ENCODE peak calls at places on chromosomes 7 and 10, in nine cellular contexts. One of them, this sample, is unnamed.

GRCh38 chr10:124033887-124034218 is 59.5 kb downstream of the CHST15 start:
- DNase-seq in epithelial cell of proximal tubule: no peak
- DNase-seq in Peyer's patch: no peak
- DNase-seq in AG04450: no peak
- DNase-seq in tibial nerve: no peak
- DNase-seq in cardiac fibroblast: no peak
- DNase-seq in mammary epithelial cell: no peak
- DNase-seq in endodermal cell: no peak
- DNase-seq in CD8-positive, alpha-beta T cell: no peak
- DNase-seq in this sample: peak

GRCh38 chr7:151005566-151005965 is 14.7 kb downstream of the NOS3 start:
- DNase-seq in epithelial cell of proximal tubule: no peak
- DNase-seq in Peyer's patch: no peak
- DNase-seq in AG04450: no peak
- DNase-seq in tibial nerve: no peak
- DNase-seq in cardiac fibroblast: no peak
- DNase-seq in mammary epithelial cell: no peak
- DNase-seq in endodermal cell: no peak
- DNase-seq in CD8-positive, alpha-beta T cell: no peak
- DNase-seq in this sample: no peak

GRCh38 chr10:99870051-99870730 is 87.8 kb downstream of the ABCC2 start:
- DNase-seq in epithelial cell of proximal tubule: no peak
- DNase-seq in Peyer's patch: no peak
- DNase-seq in AG04450: no peak
- DNase-seq in tibial nerve: no peak
- DNase-seq in cardiac fibroblast: no peak
- DNase-seq in mammary epithelial cell: no peak
- DNase-seq in endodermal cell: peak
- DNase-seq in CD8-positive, alpha-beta T cell: peak
- DNase-seq in this sample: no peak

GRCh38 chr10:101071266-101071884 is 9.6 kb downstream of the KAZALD1 start:
- DNase-seq in epithelial cell of proximal tubule: no peak
- DNase-seq in Peyer's patch: peak
- DNase-seq in AG04450: no peak
- DNase-seq in tibial nerve: no peak
- DNase-seq in cardiac fibroblast: peak
- DNase-seq in mammary epithelial cell: no peak
- DNase-seq in endodermal cell: no peak
- DNase-seq in CD8-positive, alpha-beta T cell: no peak
- DNase-seq in this sample: peak

GRCh38 chr7:84666668-84667067 is 472.1 kb upstream of the SEMA3A start:
- DNase-seq in epithelial cell of proximal tubule: no peak
- DNase-seq in Peyer's patch: no peak
- DNase-seq in AG04450: no peak
- DNase-seq in tibial nerve: no peak
- DNase-seq in cardiac fibroblast: no peak
- DNase-seq in mammary epithelial cell: no peak
- DNase-seq in endodermal cell: no peak
- DNase-seq in CD8-positive, alpha-beta T cell: no peak
- DNase-seq in this sample: no peak

GRCh38 chr10:44068716-44069482 is 316.0 kb downstream of the CXCL12 start:
- DNase-seq in epithelial cell of proximal tubule: no peak
- DNase-seq in Peyer's patch: no peak
- DNase-seq in AG04450: no peak
- DNase-seq in tibial nerve: no peak
- DNase-seq in cardiac fibroblast: peak
- DNase-seq in mammary epithelial cell: no peak
- DNase-seq in endodermal cell: no peak
- DNase-seq in CD8-positive, alpha-beta T cell: no peak
- DNase-seq in this sample: peak

GRCh38 chr7:151017953-151018420 is 6.3 kb downstream of the ATG9B start:
- DNase-seq in epithelial cell of proximal tubule: no peak
- DNase-seq in Peyer's patch: peak
- DNase-seq in AG04450: no peak
- DNase-seq in tibial nerve: peak
- DNase-seq in cardiac fibroblast: peak
- DNase-seq in mammary epithelial cell: peak
- DNase-seq in endodermal cell: peak
- DNase-seq in CD8-positive, alpha-beta T cell: peak
- DNase-seq in this sample: peak

GRCh38 chr10:46560381-46560780 is 3.9 kb upstream of the GPRIN2 start:
- DNase-seq in epithelial cell of proximal tubule: no peak
- DNase-seq in Peyer's patch: peak
- DNase-seq in AG04450: no peak
- DNase-seq in tibial nerve: no peak
- DNase-seq in cardiac fibroblast: no peak
- DNase-seq in mammary epithelial cell: no peak
- DNase-seq in endodermal cell: peak
- DNase-seq in CD8-positive, alpha-beta T cell: no peak
- DNase-seq in this sample: no peak

GRCh38 chr10:44417761-44418160 is 32.9 kb upstream of the CXCL12 start:
- DNase-seq in epithelial cell of proximal tubule: no peak
- DNase-seq in Peyer's patch: no peak
- DNase-seq in AG04450: no peak
- DNase-seq in tibial nerve: no peak
- DNase-seq in cardiac fibroblast: no peak
- DNase-seq in mammary epithelial cell: no peak
- DNase-seq in endodermal cell: no peak
- DNase-seq in CD8-positive, alpha-beta T cell: no peak
- DNase-seq in this sample: no peak

GRCh38 chr7:157769870-157770213 is 433.0 kb downstream of the DNAJB6 start:
- DNase-seq in epithelial cell of proximal tubule: no peak
- DNase-seq in Peyer's patch: no peak
- DNase-seq in AG04450: no peak
- DNase-seq in tibial nerve: no peak
- DNase-seq in cardiac fibroblast: no peak
- DNase-seq in mammary epithelial cell: no peak
- DNase-seq in endodermal cell: no peak
- DNase-seq in CD8-positive, alpha-beta T cell: no peak
- DNase-seq in this sample: no peak

GRCh38 chr7:6510476-6511133 is 40.7 kb downstream of the GRID2IP start:
- DNase-seq in epithelial cell of proximal tubule: no peak
- DNase-seq in Peyer's patch: no peak
- DNase-seq in AG04450: no peak
- DNase-seq in tibial nerve: no peak
- DNase-seq in cardiac fibroblast: no peak
- DNase-seq in mammary epithelial cell: no peak
- DNase-seq in endodermal cell: no peak
- DNase-seq in CD8-positive, alpha-beta T cell: no peak
- DNase-seq in this sample: no peak

GRCh38 chr7:128738570-128739047 is 550 bp upstream of the CALU start:
- DNase-seq in epithelial cell of proximal tubule: no peak
- DNase-seq in Peyer's patch: peak
- DNase-seq in AG04450: no peak
- DNase-seq in tibial nerve: no peak
- DNase-seq in cardiac fibroblast: no peak
- DNase-seq in mammary epithelial cell: no peak
- DNase-seq in endodermal cell: no peak
- DNase-seq in CD8-positive, alpha-beta T cell: no peak
- DNase-seq in this sample: peak

GRCh38 chr10:114271779-114272167 is 32.7 kb downstream of the VWA2 start:
- DNase-seq in epithelial cell of proximal tubule: peak
- DNase-seq in Peyer's patch: no peak
- DNase-seq in AG04450: peak
- DNase-seq in tibial nerve: no peak
- DNase-seq in cardiac fibroblast: peak
- DNase-seq in mammary epithelial cell: peak
- DNase-seq in endodermal cell: no peak
- DNase-seq in CD8-positive, alpha-beta T cell: no peak
- DNase-seq in this sample: peak

GRCh38 chr10:129952771-129953489 is 11.1 kb downstream of the EBF3 start:
- DNase-seq in epithelial cell of proximal tubule: no peak
- DNase-seq in Peyer's patch: no peak
- DNase-seq in AG04450: no peak
- DNase-seq in tibial nerve: no peak
- DNase-seq in cardiac fibroblast: peak
- DNase-seq in mammary epithelial cell: no peak
- DNase-seq in endodermal cell: no peak
- DNase-seq in CD8-positive, alpha-beta T cell: no peak
- DNase-seq in this sample: peak

GRCh38 chr10:75776738-75777504 is 345.5 kb downstream of the LRMDA start:
- DNase-seq in epithelial cell of proximal tubule: no peak
- DNase-seq in Peyer's patch: no peak
- DNase-seq in AG04450: no peak
- DNase-seq in tibial nerve: no peak
- DNase-seq in cardiac fibroblast: no peak
- DNase-seq in mammary epithelial cell: no peak
- DNase-seq in endodermal cell: no peak
- DNase-seq in CD8-positive, alpha-beta T cell: no peak
- DNase-seq in this sample: no peak

GRCh38 chr7:157431951-157432540 is 95.2 kb downstream of the DNAJB6 start:
- DNase-seq in epithelial cell of proximal tubule: no peak
- DNase-seq in Peyer's patch: no peak
- DNase-seq in AG04450: no peak
- DNase-seq in tibial nerve: no peak
- DNase-seq in cardiac fibroblast: no peak
- DNase-seq in mammary epithelial cell: no peak
- DNase-seq in endodermal cell: no peak
- DNase-seq in CD8-positive, alpha-beta T cell: no peak
- DNase-seq in this sample: no peak

GRCh38 chr10:79209340-79209739 is 137.9 kb upstream of the PPIF start:
- DNase-seq in epithelial cell of proximal tubule: no peak
- DNase-seq in Peyer's patch: no peak
- DNase-seq in AG04450: no peak
- DNase-seq in tibial nerve: no peak
- DNase-seq in cardiac fibroblast: no peak
- DNase-seq in mammary epithelial cell: no peak
- DNase-seq in endodermal cell: no peak
- DNase-seq in CD8-positive, alpha-beta T cell: no peak
- DNase-seq in this sample: no peak

DNA sequence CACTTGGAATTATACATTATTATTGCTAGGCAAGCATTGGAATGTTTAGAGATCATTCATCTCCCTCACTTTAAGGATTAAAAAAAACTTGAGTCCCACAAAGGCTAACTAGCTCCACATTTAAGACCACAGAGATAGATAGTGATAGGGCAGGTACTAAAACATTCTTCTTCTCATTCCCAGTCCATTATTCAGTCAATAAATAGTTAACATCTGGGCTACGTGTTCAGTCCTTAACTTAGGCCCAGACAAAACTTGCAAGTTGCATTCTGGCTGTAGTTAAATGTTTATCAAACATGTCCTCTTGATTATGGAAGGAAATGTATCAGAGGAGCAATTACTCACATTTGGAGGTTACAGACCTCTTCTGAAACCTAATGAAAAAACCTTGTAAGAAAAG is 2.4 kb downstream of the GNG11 start:
- DNase-seq in epithelial cell of proximal tubule: no peak
- DNase-seq in Peyer's patch: no peak
- DNase-seq in AG04450: no peak
- DNase-seq in tibial nerve: no peak
- DNase-seq in cardiac fibroblast: peak
- DNase-seq in mammary epithelial cell: no peak
- DNase-seq in endodermal cell: no peak
- DNase-seq in CD8-positive, alpha-beta T cell: no peak
- DNase-seq in this sample: peak
- TF ChIP-seq CTCF in epithelial cell of proximal tubule: no peak
- TF ChIP-seq CTCF in Peyer's patch: no peak
- TF ChIP-seq CTCF in AG04450: no peak
- TF ChIP-seq CTCF in tibial nerve: no peak
- TF ChIP-seq CTCF in cardiac fibroblast: no peak
- TF ChIP-seq CTCF in mammary epithelial cell: no peak
- TF ChIP-seq CTCF in endodermal cell: no peak
- TF ChIP-seq CTCF in CD8-positive, alpha-beta T cell: no peak
- TF ChIP-seq CTCF in this sample: no peak

GRCh38 chr10:92242910-92243671 is 47.8 kb downstream of the CPEB3 start:
- DNase-seq in epithelial cell of proximal tubule: no peak
- DNase-seq in Peyer's patch: peak
- DNase-seq in AG04450: no peak
- DNase-seq in tibial nerve: no peak
- DNase-seq in cardiac fibroblast: peak
- DNase-seq in mammary epithelial cell: peak
- DNase-seq in endodermal cell: peak
- DNase-seq in CD8-positive, alpha-beta T cell: peak
- DNase-seq in this sample: peak
- H3K4me3 ChIP-seq in epithelial cell of proximal tubule: peak
- H3K4me3 ChIP-seq in Peyer's patch: peak
- H3K4me3 ChIP-seq in AG04450: peak
- H3K4me3 ChIP-seq in tibial nerve: no peak
- H3K4me3 ChIP-seq in cardiac fibroblast: peak
- H3K4me3 ChIP-seq in mammary epithelial cell: peak
- H3K4me3 ChIP-seq in endodermal cell: peak
- H3K4me3 ChIP-seq in CD8-positive, alpha-beta T cell: peak
- H3K4me3 ChIP-seq in this sample: peak

DNA sequence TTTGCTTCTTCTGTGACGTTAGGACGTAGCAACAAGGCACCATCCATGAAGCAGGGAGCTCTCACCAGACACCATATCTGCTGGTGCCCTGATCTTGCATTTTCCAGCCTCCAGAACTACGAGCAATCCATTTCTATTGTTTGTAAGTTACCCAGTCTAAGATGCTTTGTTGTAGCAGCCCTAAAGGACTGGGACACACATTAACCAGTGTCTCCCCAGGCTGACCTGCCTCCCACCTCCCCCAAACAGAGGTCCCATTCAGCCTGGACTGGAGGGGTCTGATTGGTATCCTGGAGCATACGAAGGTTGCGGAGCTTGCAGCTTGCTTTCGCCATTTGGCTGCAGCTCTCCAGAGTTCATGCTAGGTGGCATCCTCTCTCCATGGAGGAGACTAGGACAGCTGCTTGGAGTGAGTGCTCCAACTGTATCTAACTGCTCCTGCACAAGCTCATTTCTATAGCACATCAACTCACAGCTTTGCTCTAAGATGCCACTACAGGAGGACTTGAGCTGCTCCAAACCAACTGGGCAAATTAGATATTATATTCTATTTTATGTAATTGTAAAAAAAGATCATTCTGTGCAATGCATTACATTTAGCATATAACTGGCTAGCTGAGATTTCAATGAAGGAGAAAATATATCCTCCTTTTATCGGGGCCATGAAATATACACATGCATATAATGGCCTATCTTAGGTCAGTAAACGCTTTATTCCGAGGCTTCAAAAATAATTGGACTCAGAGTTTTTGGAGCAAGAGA is 8.0 kb upstream of the GRK5 start:
- DNase-seq in epithelial cell of proximal tubule: no peak
- DNase-seq in Peyer's patch: peak
- DNase-seq in AG04450: no peak
- DNase-seq in tibial nerve: no peak
- DNase-seq in cardiac fibroblast: peak
- DNase-seq in mammary epithelial cell: peak
- DNase-seq in endodermal cell: peak
- DNase-seq in CD8-positive, alpha-beta T cell: peak
- DNase-seq in this sample: peak
- TF ChIP-seq CTCF in epithelial cell of proximal tubule: peak
- TF ChIP-seq CTCF in Peyer's patch: peak
- TF ChIP-seq CTCF in AG04450: peak
- TF ChIP-seq CTCF in tibial nerve: peak
- TF ChIP-seq CTCF in cardiac fibroblast: peak
- TF ChIP-seq CTCF in mammary epithelial cell: peak
- TF ChIP-seq CTCF in endodermal cell: peak
- TF ChIP-seq CTCF in CD8-positive, alpha-beta T cell: peak
- TF ChIP-seq CTCF in this sample: peak

DNA sequence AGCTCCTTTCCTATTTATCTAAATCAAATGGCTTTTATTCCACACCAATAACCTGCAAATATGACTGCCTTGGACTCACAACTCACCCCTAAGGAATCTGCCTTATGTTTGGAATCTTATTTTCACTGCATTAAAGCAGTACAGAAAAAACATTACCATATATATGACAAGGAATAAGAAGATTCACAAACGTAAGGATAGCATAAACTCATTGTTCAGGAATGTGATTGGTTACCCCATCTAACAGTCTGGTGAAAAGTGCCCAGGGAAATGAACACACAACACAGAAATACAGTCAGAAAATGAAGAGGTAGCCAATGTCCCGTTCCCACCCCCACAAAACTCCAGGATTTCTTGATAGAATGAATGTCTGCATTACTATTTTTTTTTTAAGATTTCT is 2.0 kb downstream of the PPP3CB start:
- DNase-seq in epithelial cell of proximal tubule: no peak
- DNase-seq in Peyer's patch: no peak
- DNase-seq in AG04450: peak
- DNase-seq in tibial nerve: no peak
- DNase-seq in cardiac fibroblast: peak
- DNase-seq in mammary epithelial cell: peak
- DNase-seq in endodermal cell: no peak
- DNase-seq in CD8-positive, alpha-beta T cell: no peak
- DNase-seq in this sample: peak
- H3K4me3 ChIP-seq in epithelial cell of proximal tubule: peak
- H3K4me3 ChIP-seq in Peyer's patch: no peak
- H3K4me3 ChIP-seq in AG04450: peak
- H3K4me3 ChIP-seq in tibial nerve: no peak
- H3K4me3 ChIP-seq in cardiac fibroblast: no peak
- H3K4me3 ChIP-seq in mammary epithelial cell: no peak
- H3K4me3 ChIP-seq in endodermal cell: peak
- H3K4me3 ChIP-seq in CD8-positive, alpha-beta T cell: no peak
- H3K4me3 ChIP-seq in this sample: peak